ENCODE peak calls at places on chromosomes 3 and 15, in six cellular contexts. One of them, this sample, is unnamed.

GRCh38 chr15:65414841-65415621 is 7.7 kb downstream of the IGDCC4 start:
- DNase-seq in cardiac muscle cell: peak
- DNase-seq in GM20000: no peak
- DNase-seq in fibroblast of mammary gland: peak
- DNase-seq in lower leg skin: no peak
- DNase-seq in AG09309: no peak
- DNase-seq in this sample: peak

GRCh38 chr3:138452491-138452890 is 18.1 kb downstream of the ESYT3 start:
- DNase-seq in cardiac muscle cell: no peak
- DNase-seq in GM20000: no peak
- DNase-seq in fibroblast of mammary gland: peak
- DNase-seq in lower leg skin: no peak
- DNase-seq in AG09309: no peak
- DNase-seq in this sample: no peak

GRCh38 chr3:179015551-179016020 is 56.0 kb downstream of the ZMAT3 start:
- DNase-seq in cardiac muscle cell: peak
- DNase-seq in GM20000: peak
- DNase-seq in fibroblast of mammary gland: peak
- DNase-seq in lower leg skin: peak
- DNase-seq in AG09309: peak
- DNase-seq in this sample: peak

GRCh38 chr15:96180062-96180745 is 150.3 kb upstream of the NR2F2 start:
- DNase-seq in cardiac muscle cell: no peak
- DNase-seq in GM20000: no peak
- DNase-seq in fibroblast of mammary gland: no peak
- DNase-seq in lower leg skin: no peak
- DNase-seq in AG09309: no peak
- DNase-seq in this sample: no peak

GRCh38 chr3:53938645-53939044 is 47.0 kb upstream of the SELENOK start:
- DNase-seq in cardiac muscle cell: peak
- DNase-seq in GM20000: peak
- DNase-seq in fibroblast of mammary gland: peak
- DNase-seq in lower leg skin: no peak
- DNase-seq in AG09309: no peak
- DNase-seq in this sample: peak

GRCh38 chr3:154427685-154428291 is 2.2 kb downstream of the GPR149 start:
- DNase-seq in cardiac muscle cell: peak
- DNase-seq in GM20000: no peak
- DNase-seq in fibroblast of mammary gland: no peak
- DNase-seq in lower leg skin: no peak
- DNase-seq in AG09309: no peak
- DNase-seq in this sample: peak

GRCh38 chr3:50978991-50979667 is 304.4 kb downstream of the DOCK3 start:
- DNase-seq in cardiac muscle cell: no peak
- DNase-seq in GM20000: no peak
- DNase-seq in fibroblast of mammary gland: no peak
- DNase-seq in lower leg skin: no peak
- DNase-seq in AG09309: no peak
- DNase-seq in this sample: no peak

GRCh38 chr3:28856796-28857195 is 424.1 kb upstream of the RBMS3 start:
- DNase-seq in cardiac muscle cell: no peak
- DNase-seq in GM20000: no peak
- DNase-seq in fibroblast of mammary gland: no peak
- DNase-seq in lower leg skin: no peak
- DNase-seq in AG09309: no peak
- DNase-seq in this sample: no peak

GRCh38 chr3:50204804-50205718 is at the start of gene SLC38A3:
- DNase-seq in cardiac muscle cell: peak
- DNase-seq in GM20000: no peak
- DNase-seq in fibroblast of mammary gland: no peak
- DNase-seq in lower leg skin: no peak
- DNase-seq in AG09309: no peak
- DNase-seq in this sample: peak

GRCh38 chr3:66394261-66395249 is 106.3 kb downstream of the LRIG1 start:
- DNase-seq in cardiac muscle cell: no peak
- DNase-seq in GM20000: no peak
- DNase-seq in fibroblast of mammary gland: no peak
- DNase-seq in lower leg skin: no peak
- DNase-seq in AG09309: no peak
- DNase-seq in this sample: no peak

GRCh38 chr3:47455806-47456452 is 19.8 kb downstream of the SCAP start:
- DNase-seq in cardiac muscle cell: no peak
- DNase-seq in GM20000: no peak
- DNase-seq in fibroblast of mammary gland: peak
- DNase-seq in lower leg skin: no peak
- DNase-seq in AG09309: no peak
- DNase-seq in this sample: no peak

GRCh38 chr3:152564454-152564853 is 270.5 kb upstream of the P2RY1 start:
- DNase-seq in cardiac muscle cell: no peak
- DNase-seq in GM20000: no peak
- DNase-seq in fibroblast of mammary gland: peak
- DNase-seq in lower leg skin: no peak
- DNase-seq in AG09309: no peak
- DNase-seq in this sample: no peak

GRCh38 chr3:107328074-107328473 is 49.2 kb upstream of the CCDC54 start:
- DNase-seq in cardiac muscle cell: no peak
- DNase-seq in GM20000: no peak
- DNase-seq in fibroblast of mammary gland: no peak
- DNase-seq in lower leg skin: no peak
- DNase-seq in AG09309: no peak
- DNase-seq in this sample: no peak

GRCh38 chr3:107323723-107324122 is 53.5 kb upstream of the CCDC54 start:
- DNase-seq in cardiac muscle cell: no peak
- DNase-seq in GM20000: no peak
- DNase-seq in fibroblast of mammary gland: no peak
- DNase-seq in lower leg skin: no peak
- DNase-seq in AG09309: no peak
- DNase-seq in this sample: no peak

GRCh38 chr3:107325446-107325845 is 51.8 kb upstream of the CCDC54 start:
- DNase-seq in cardiac muscle cell: no peak
- DNase-seq in GM20000: no peak
- DNase-seq in fibroblast of mammary gland: no peak
- DNase-seq in lower leg skin: no peak
- DNase-seq in AG09309: no peak
- DNase-seq in this sample: no peak

GRCh38 chr3:107329088-107329487 is 48.2 kb upstream of the CCDC54 start:
- DNase-seq in cardiac muscle cell: no peak
- DNase-seq in GM20000: no peak
- DNase-seq in fibroblast of mammary gland: no peak
- DNase-seq in lower leg skin: no peak
- DNase-seq in AG09309: no peak
- DNase-seq in this sample: no peak
- TF ChIP-seq CTCF in cardiac muscle cell: no peak
- TF ChIP-seq CTCF in GM20000: no peak
- TF ChIP-seq CTCF in fibroblast of mammary gland: no peak
- TF ChIP-seq CTCF in lower leg skin: no peak
- TF ChIP-seq CTCF in AG09309: no peak
- TF ChIP-seq CTCF in this sample: no peak

GRCh38 chr3:84983490-84983889 is 24.7 kb downstream of the CADM2 start:
- DNase-seq in cardiac muscle cell: no peak
- DNase-seq in GM20000: no peak
- DNase-seq in fibroblast of mammary gland: no peak
- DNase-seq in lower leg skin: no peak
- DNase-seq in AG09309: no peak
- DNase-seq in this sample: no peak
- TF ChIP-seq CTCF in cardiac muscle cell: no peak
- TF ChIP-seq CTCF in GM20000: no peak
- TF ChIP-seq CTCF in fibroblast of mammary gland: no peak
- TF ChIP-seq CTCF in lower leg skin: no peak
- TF ChIP-seq CTCF in AG09309: no peak
- TF ChIP-seq CTCF in this sample: no peak

GRCh38 chr3:194163697-194164096 is 27.7 kb downstream of the HES1 start:
- DNase-seq in cardiac muscle cell: no peak
- DNase-seq in GM20000: no peak
- DNase-seq in fibroblast of mammary gland: no peak
- DNase-seq in lower leg skin: no peak
- DNase-seq in AG09309: no peak
- DNase-seq in this sample: no peak

GRCh38 chr3:194162817-194163584 is 27.1 kb downstream of the HES1 start:
- DNase-seq in cardiac muscle cell: no peak
- DNase-seq in GM20000: no peak
- DNase-seq in fibroblast of mammary gland: no peak
- DNase-seq in lower leg skin: no peak
- DNase-seq in AG09309: no peak
- DNase-seq in this sample: no peak

GRCh38 chr3:194162070-194162678 is 26.2 kb downstream of the HES1 start:
- DNase-seq in cardiac muscle cell: peak
- DNase-seq in GM20000: no peak
- DNase-seq in fibroblast of mammary gland: no peak
- DNase-seq in lower leg skin: no peak
- DNase-seq in AG09309: no peak
- DNase-seq in this sample: no peak

GRCh38 chr3:194160158-194160557 is 24.2 kb downstream of the HES1 start:
- DNase-seq in cardiac muscle cell: no peak
- DNase-seq in GM20000: no peak
- DNase-seq in fibroblast of mammary gland: no peak
- DNase-seq in lower leg skin: no peak
- DNase-seq in AG09309: no peak
- DNase-seq in this sample: no peak

GRCh38 chr3:194161181-194162045 is 25.5 kb downstream of the HES1 start:
- DNase-seq in cardiac muscle cell: no peak
- DNase-seq in GM20000: no peak
- DNase-seq in fibroblast of mammary gland: no peak
- DNase-seq in lower leg skin: no peak
- DNase-seq in AG09309: no peak
- DNase-seq in this sample: no peak
- TF ChIP-seq CTCF in cardiac muscle cell: no peak
- TF ChIP-seq CTCF in GM20000: no peak
- TF ChIP-seq CTCF in fibroblast of mammary gland: no peak
- TF ChIP-seq CTCF in lower leg skin: no peak
- TF ChIP-seq CTCF in AG09309: no peak
- TF ChIP-seq CTCF in this sample: no peak

GRCh38 chr15:40082195-40082868 is 26.3 kb downstream of the BMF start:
- DNase-seq in cardiac muscle cell: no peak
- DNase-seq in GM20000: no peak
- DNase-seq in fibroblast of mammary gland: no peak
- DNase-seq in lower leg skin: no peak
- DNase-seq in AG09309: no peak
- DNase-seq in this sample: no peak

GRCh38 chr15:40083756-40084101 is 24.9 kb downstream of the BMF start:
- DNase-seq in cardiac muscle cell: no peak
- DNase-seq in GM20000: no peak
- DNase-seq in fibroblast of mammary gland: no peak
- DNase-seq in lower leg skin: no peak
- DNase-seq in AG09309: no peak
- DNase-seq in this sample: no peak

GRCh38 chr15:40080104-40080503 is 28.6 kb downstream of the BMF start:
- DNase-seq in cardiac muscle cell: no peak
- DNase-seq in GM20000: no peak
- DNase-seq in fibroblast of mammary gland: no peak
- DNase-seq in lower leg skin: no peak
- DNase-seq in AG09309: no peak
- DNase-seq in this sample: no peak

GRCh38 chr15:40080847-40081246 is 27.8 kb downstream of the BMF start:
- DNase-seq in cardiac muscle cell: no peak
- DNase-seq in GM20000: no peak
- DNase-seq in fibroblast of mammary gland: no peak
- DNase-seq in lower leg skin: no peak
- DNase-seq in AG09309: no peak
- DNase-seq in this sample: no peak

GRCh38 chr15:40081691-40082194 is 26.9 kb downstream of the BMF start:
- DNase-seq in cardiac muscle cell: peak
- DNase-seq in GM20000: no peak
- DNase-seq in fibroblast of mammary gland: peak
- DNase-seq in lower leg skin: peak
- DNase-seq in AG09309: no peak
- DNase-seq in this sample: peak
- TF ChIP-seq CTCF in cardiac muscle cell: peak
- TF ChIP-seq CTCF in GM20000: no peak
- TF ChIP-seq CTCF in fibroblast of mammary gland: no peak
- TF ChIP-seq CTCF in lower leg skin: no peak
- TF ChIP-seq CTCF in AG09309: no peak
- TF ChIP-seq CTCF in this sample: no peak

GRCh38 chr15:26981492-26981891 is 10.5 kb downstream of the GABRG3 start:
- DNase-seq in cardiac muscle cell: no peak
- DNase-seq in GM20000: no peak
- DNase-seq in fibroblast of mammary gland: no peak
- DNase-seq in lower leg skin: no peak
- DNase-seq in AG09309: no peak
- DNase-seq in this sample: no peak

GRCh38 chr15:26983822-26984221 is 12.8 kb downstream of the GABRG3 start:
- DNase-seq in cardiac muscle cell: no peak
- DNase-seq in GM20000: no peak
- DNase-seq in fibroblast of mammary gland: no peak
- DNase-seq in lower leg skin: no peak
- DNase-seq in AG09309: no peak
- DNase-seq in this sample: no peak

DNA sequence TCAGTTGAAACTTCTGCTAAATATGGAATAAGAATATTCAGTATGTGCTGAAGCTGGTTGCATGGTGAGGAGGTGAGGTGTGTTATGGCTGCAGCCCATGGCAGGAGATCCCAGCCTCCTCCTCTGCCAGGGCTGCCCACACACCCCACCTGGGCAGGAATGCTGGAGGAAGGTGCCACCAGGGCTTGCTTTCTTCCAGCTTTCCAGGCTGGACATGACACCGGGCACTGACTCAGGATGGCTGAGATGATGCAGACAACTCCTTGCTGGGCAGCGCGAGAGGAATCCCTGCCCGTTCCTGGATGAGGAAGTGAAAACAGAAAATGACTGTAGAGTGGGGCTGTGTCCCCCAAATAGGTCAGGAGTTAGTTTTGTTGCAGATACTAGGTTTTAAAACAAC is 14.1 kb downstream of the GABRG3 start:
- DNase-seq in cardiac muscle cell: no peak
- DNase-seq in GM20000: no peak
- DNase-seq in fibroblast of mammary gland: no peak
- DNase-seq in lower leg skin: no peak
- DNase-seq in AG09309: no peak
- DNase-seq in this sample: no peak
- TF ChIP-seq CTCF in cardiac muscle cell: no peak
- TF ChIP-seq CTCF in GM20000: no peak
- TF ChIP-seq CTCF in fibroblast of mammary gland: no peak
- TF ChIP-seq CTCF in lower leg skin: no peak
- TF ChIP-seq CTCF in AG09309: no peak
- TF ChIP-seq CTCF in this sample: no peak

DNA sequence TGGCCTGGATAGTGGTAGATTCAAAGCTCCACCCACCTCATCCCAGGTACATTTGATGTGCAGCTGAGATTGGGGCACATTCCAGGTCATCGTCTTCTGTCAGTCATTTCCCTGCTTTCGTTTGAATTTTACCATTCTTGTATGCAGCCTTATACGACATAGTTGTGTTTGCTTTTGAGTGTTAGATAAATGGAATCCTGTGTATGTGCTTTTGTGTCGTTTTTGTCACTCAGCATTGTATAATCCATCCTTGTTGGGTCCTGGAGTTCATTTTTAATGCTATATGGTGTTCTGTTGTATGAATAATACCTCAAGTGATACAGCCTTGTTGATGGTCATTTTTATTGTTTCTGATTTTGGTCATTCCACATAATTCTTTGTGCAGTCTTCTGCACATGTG is 7.3 kb downstream of the RCCD1 start:
- DNase-seq in cardiac muscle cell: no peak
- DNase-seq in GM20000: no peak
- DNase-seq in fibroblast of mammary gland: no peak
- DNase-seq in lower leg skin: no peak
- DNase-seq in AG09309: no peak
- DNase-seq in this sample: no peak
- TF ChIP-seq CTCF in cardiac muscle cell: no peak
- TF ChIP-seq CTCF in GM20000: no peak
- TF ChIP-seq CTCF in fibroblast of mammary gland: no peak
- TF ChIP-seq CTCF in lower leg skin: no peak
- TF ChIP-seq CTCF in AG09309: no peak
- TF ChIP-seq CTCF in this sample: no peak

GRCh38 chr3:62665627-62666433 is 209.4 kb downstream of the CADPS start:
- DNase-seq in cardiac muscle cell: peak
- DNase-seq in GM20000: peak
- DNase-seq in fibroblast of mammary gland: peak
- DNase-seq in lower leg skin: peak
- DNase-seq in AG09309: peak
- DNase-seq in this sample: peak
- TF ChIP-seq CTCF in cardiac muscle cell: peak
- TF ChIP-seq CTCF in GM20000: peak
- TF ChIP-seq CTCF in fibroblast of mammary gland: peak
- TF ChIP-seq CTCF in lower leg skin: no peak
- TF ChIP-seq CTCF in AG09309: peak
- TF ChIP-seq CTCF in this sample: peak

This sample was measured in neural crest cell.